ENCODE peak calls at places on chromosomes 7 and 10, in nine cellular contexts. W is sciatic nerve; H is NCI-H1092 treated with DMSO at 0.1 percent for 48 hours; G is RKO; E is substantia nigra; K is stimulated activated CD8-positive, alpha-beta memory T cell treated with anti-CD3 and anti-CD28 coated beads, Interleukin-4, amount 100 ng/mL, for 24 hours; S is stimulated activated CD4-positive, alpha-beta T cell treated with anti-CD3 and anti-CD28 coated beads, Interleukin-1b, Interleukin-23, amount 100 ng/mL, for 4 hours; L is heart left ventricle; A is posterior cingulate gyrus. V is an unnamed sample.

GRCh38 chr10:122298598-122299301 is 27.7 kb downstream of the BTBD16 start:
- DNase-seq in W (peak; percentile 86), H (peak; percentile 49), G (peak; percentile 84), E (peak; percentile 27), K (peak; percentile 52), S (peak; percentile 51), L (peak; percentile 65), A (peak; percentile 90), V (peak; percentile 79)

GRCh38 chr10:43128958-43129706 is 9.1 kb upstream of the CSGALNACT2 start:
- DNase-seq in W (no peak), H (no peak), G (peak; percentile 78), E (no peak), K (no peak), S (no peak), L (no peak), A (no peak), V (no peak)

GRCh38 chr7:46544396-46545008 is 623.4 kb upstream of the IGFBP3 start:
- DNase-seq in W (no peak), H (no peak), G (peak; percentile 9), E (no peak), K (no peak), S (no peak), L (no peak), A (no peak), V (no peak)

GRCh38 chr7:41996381-41997035 is 240.5 kb downstream of the GLI3 start:
- DNase-seq in W (no peak), H (no peak), G (no peak), E (no peak), K (no peak), S (no peak), L (no peak), A (no peak), V (no peak)

GRCh38 chr7:151361193-151361959 is 19.8 kb downstream of the NUB1 start:
- DNase-seq in W (no peak), H (no peak), G (no peak), E (no peak), K (no peak), S (no peak), L (no peak), A (no peak), V (no peak)

GRCh38 chr10:115975506-115975905 is 297.5 kb downstream of the GFRA1 start:
- DNase-seq in W (no peak), H (no peak), G (no peak), E (no peak), K (no peak), S (no peak), L (no peak), A (no peak), V (no peak)

GRCh38 chr10:17751781-17752445 is at the start of gene TMEM236:
- DNase-seq in W (no peak), H (no peak), G (no peak), E (no peak), K (no peak), S (no peak), L (no peak), A (no peak), V (no peak)

GRCh38 chr7:4713183-4713784 is 31.2 kb downstream of the FOXK1 start:
- DNase-seq in W (peak; percentile 81), H (no peak), G (no peak), E (no peak), K (no peak), S (no peak), L (no peak), A (peak; percentile 35), V (no peak)

GRCh38 chr10:91220954-91221696 is 662 bp downstream of the PCGF5 start:
- DNase-seq in W (no peak), H (peak; percentile 11), G (peak; percentile 50), E (no peak), K (peak; percentile 10), S (no peak), L (peak; percentile 33), A (peak; percentile 70), V (peak; percentile 43)

GRCh38 chr7:79451580-79451979 is 1.9 kb downstream of the MAGI2 start:
- DNase-seq in W (no peak), H (no peak), G (no peak), E (no peak), K (no peak), S (no peak), L (no peak), A (no peak), V (no peak)

GRCh38 chr7:85068796-85069195 is 118.1 kb downstream of the SEMA3D start:
- DNase-seq in W (no peak), H (no peak), G (peak; percentile 44), E (no peak), K (no peak), S (no peak), L (no peak), A (no peak), V (no peak)

GRCh38 chr10:115939101-115939815 is 333.7 kb downstream of the GFRA1 start:
- DNase-seq in W (no peak), H (no peak), G (no peak), E (no peak), K (no peak), S (no peak), L (no peak), A (no peak), V (no peak)

GRCh38 chr10:51386248-51386885 is 312.1 kb downstream of the PRKG1 start:
- DNase-seq in W (no peak), H (no peak), G (no peak), E (no peak), K (no peak), S (no peak), L (no peak), A (no peak), V (no peak)

GRCh38 chr7:143487566-143487965 is 9.9 kb downstream of the TAS2R41 start:
- DNase-seq in W (peak; percentile 74), H (peak; percentile 59), G (no peak), E (no peak), K (no peak), S (no peak), L (peak; percentile 45), A (no peak), V (peak; percentile 76)

GRCh38 chr10:103676058-103676785 is 179.2 kb downstream of the SH3PXD2A start:
- DNase-seq in W (peak; percentile 87), H (no peak), G (no peak), E (no peak), K (no peak), S (no peak), L (no peak), A (peak; percentile 23), V (peak; percentile 57)

GRCh38 chr7:91168766-91169518 is 95.3 kb upstream of the FZD1 start:
- DNase-seq in W (no peak), H (peak; percentile 55), G (no peak), E (no peak), K (no peak), S (no peak), L (no peak), A (no peak), V (no peak)

GRCh38 chr7:15086171-15086745 is 183.7 kb upstream of the DGKB start:
- DNase-seq in W (no peak), H (no peak), G (no peak), E (no peak), K (no peak), S (no peak), L (no peak), A (no peak), V (no peak)

V was measured in adrenal gland.